ENCODE peak calls at places on chromosomes 5 and 9, in six cellular contexts. W, U, B, D, X and S are unnamed samples. For H3K36me3, the result is how much of the 10 kb centered on the place peaks cover.

GRCh38 chr5:158943057-158943456 is 156.7 kb downstream of the EBF1 start:
- DNase-seq in W (no peak), D (no peak), X (no peak), U (no peak), B (peak), S (no peak)

GRCh38 chr9:132042324-132042723 is 37.3 kb downstream of the MED27 start:
- DNase-seq in U (peak), X (no peak), W (no peak), B (peak), D (no peak), S (no peak)

GRCh38 chr9:131697097-131697496 is 42.8 kb downstream of the RAPGEF1 start:
- DNase-seq in W (no peak), B (no peak), D (no peak), X (peak), U (no peak), S (no peak)

GRCh38 chr5:52772668-52773067 is 15.0 kb upstream of the ITGA1 start:
- DNase-seq in W (no peak), B (no peak), U (no peak), D (no peak), X (no peak), S (no peak)

GRCh38 chr9:93679536-93680444 is 103.4 kb downstream of the PHF2 start:
- DNase-seq in U (no peak), D (no peak), W (no peak), X (peak), B (no peak), S (no peak)

GRCh38 chr5:27315541-27316282 is 277.3 kb upstream of the CDH9 start:
- DNase-seq in W (no peak), D (no peak), B (no peak), X (no peak), U (no peak), S (no peak)

GRCh38 chr9:99978221-99978620 is 71.8 kb downstream of the STX17 start:
- DNase-seq in B (no peak), X (no peak), D (no peak), U (no peak), W (no peak), S (no peak)

GRCh38 chr5:142300677-142301076 is 24.1 kb downstream of the SPRY4 start:
- DNase-seq in W (no peak), U (no peak), X (no peak), D (no peak), B (no peak), S (no peak)

GRCh38 chr5:99437986-99438385 is 509.2 kb upstream of the CHD1 start:
- DNase-seq in W (no peak), U (no peak), D (no peak), B (no peak), X (no peak), S (no peak)

GRCh38 chr9:70205366-70206020 is 53.3 kb upstream of the SMC5 start:
- DNase-seq in B (no peak), U (no peak), D (no peak), W (no peak), X (peak), S (no peak)

GRCh38 chr5:10808347-10809212 is 47.5 kb upstream of the DAP start:
- DNase-seq in B (no peak), U (no peak), D (no peak), X (no peak), W (no peak), S (no peak)

GRCh38 chr9:101718176-101718575 is 20.3 kb downstream of the GRIN3A start:
- DNase-seq in U (no peak), W (no peak), B (no peak), D (no peak), X (no peak), S (no peak)

GRCh38 chr5:93583799-93584530 is 943 bp downstream of the NR2F1 start:
- DNase-seq in D (no peak), U (peak), W (no peak), X (peak), B (no peak), S (no peak)

GRCh38 chr5:177344891-177345290 is 6.6 kb downstream of the LMAN2 start:
- DNase-seq in U (no peak), W (no peak), X (no peak), D (no peak), B (no peak), S (no peak)

GRCh38 chr5:177349362-177349647 is 2.2 kb downstream of the LMAN2 start:
- DNase-seq in U (no peak), B (no peak), W (no peak), X (no peak), D (no peak), S (no peak)

GRCh38 chr5:177349762-177350161 is 1.7 kb downstream of the LMAN2 start:
- DNase-seq in D (no peak), B (no peak), U (no peak), W (no peak), X (no peak), S (no peak)

GRCh38 chr5:177346820-177347219 is 4.6 kb downstream of the LMAN2 start:
- DNase-seq in X (no peak), D (no peak), W (no peak), U (no peak), B (no peak), S (no peak)

GRCh38 chr5:177347699-177348098 is 3.8 kb downstream of the LMAN2 start:
- DNase-seq in B (no peak), W (no peak), D (no peak), X (no peak), U (no peak), S (no peak)
- H3K4me3 ChIP-seq in B (no peak), W (no peak), D (no peak), X (no peak), U (no peak), S (no peak)

DNA sequence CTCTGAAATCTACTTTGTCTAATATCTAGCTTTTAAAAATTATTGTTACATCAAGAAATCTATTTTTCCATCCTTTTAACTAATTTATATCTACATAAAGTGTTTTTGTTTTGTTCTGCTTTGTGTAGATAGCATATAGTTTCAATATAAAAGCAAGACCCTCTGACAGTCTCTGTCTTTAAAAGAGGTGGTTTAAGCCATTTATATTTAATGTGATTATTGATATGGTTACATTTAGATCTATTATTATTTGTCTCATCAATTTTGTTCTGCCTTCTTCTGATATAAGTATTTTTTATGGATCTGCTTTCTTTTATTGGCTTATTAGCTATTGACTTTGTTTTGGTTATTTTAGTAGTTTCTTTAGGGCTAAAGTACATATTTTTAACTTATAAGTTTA is 16.0 kb downstream of the HMGXB3 start:
- DNase-seq in D (no peak), X (no peak), U (no peak), W (no peak), B (no peak), S (no peak)
- H3K36me3 ChIP-seq in D (half or more), X (half or more), U (under half), W (half or more), B (under half), S (half or more)

GRCh38 chr5:82641362-82641988 is 363.3 kb upstream of the RPS23 start:
- DNase-seq in B (peak), W (peak), X (peak), U (peak), D (peak), S (peak)
- TF ChIP-seq POLR2AphosphoS5 in B (peak), W (no peak), X (no peak), U (no peak), D (peak), S (no peak)

GRCh38 chr5:5318426-5319205 is 103.9 kb upstream of the ICE1 start:
- DNase-seq in U (no peak), D (no peak), X (no peak), W (no peak), B (no peak), S (no peak)

GRCh38 chr5:5317976-5318375 is 104.5 kb upstream of the ICE1 start:
- DNase-seq in D (no peak), U (no peak), X (no peak), W (no peak), B (no peak), S (no peak)

GRCh38 chr5:5320062-5320805 is 102.2 kb upstream of the ICE1 start:
- DNase-seq in U (no peak), W (no peak), X (no peak), B (no peak), D (no peak), S (no peak)

GRCh38 chr5:5323551-5323950 is 98.9 kb upstream of the ICE1 start:
- DNase-seq in D (no peak), U (no peak), W (no peak), X (no peak), B (no peak), S (no peak)

DNA sequence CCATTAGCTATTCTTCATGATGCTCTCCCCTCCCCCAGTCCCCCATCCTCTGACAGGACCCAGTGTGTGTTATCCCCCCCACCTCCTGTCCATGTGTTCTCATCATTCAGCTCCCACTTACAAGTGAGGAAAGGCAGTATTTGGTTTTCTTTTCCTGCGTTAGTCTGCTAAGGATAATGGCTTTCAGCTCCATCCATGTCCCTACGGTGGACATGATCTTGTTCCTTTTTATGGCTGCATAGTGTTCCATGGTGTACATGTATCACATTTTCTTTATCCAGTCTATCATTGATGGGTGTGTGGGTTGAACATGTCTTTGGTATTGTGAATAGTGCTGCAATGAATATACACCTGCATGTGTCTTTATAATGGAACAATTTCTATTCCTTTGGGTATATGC is 101.3 kb upstream of the ICE1 start:
- DNase-seq in B (no peak), X (no peak), U (no peak), W (no peak), D (no peak), S (no peak)
- H3K4me3 ChIP-seq in B (no peak), X (no peak), U (no peak), W (no peak), D (no peak), S (no peak)

DNA sequence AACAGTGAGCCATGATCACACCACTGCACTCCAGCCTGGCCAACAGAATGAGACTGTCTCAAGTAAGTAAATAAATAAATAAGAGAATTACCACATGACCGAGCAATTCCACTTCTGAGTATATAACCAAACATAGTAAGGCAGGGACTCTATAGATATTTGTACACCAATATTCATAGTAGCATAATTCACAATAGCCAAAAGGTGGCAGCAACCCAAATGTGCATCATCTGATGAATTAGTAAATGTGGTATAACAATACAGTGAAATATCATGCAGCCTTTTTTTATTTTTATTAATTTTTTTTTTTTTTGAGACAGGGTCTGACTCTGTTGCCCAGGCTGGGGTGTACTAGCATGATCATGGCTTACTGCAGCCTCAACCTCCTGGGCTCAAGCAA is 33.1 kb downstream of the ALDH7A1 start:
- DNase-seq in D (no peak), U (no peak), X (no peak), B (no peak), W (no peak), S (no peak)
- H3K36me3 ChIP-seq in D (half or more), U (under half), X (half or more), B (under half), W (under half), S (under half)

DNA sequence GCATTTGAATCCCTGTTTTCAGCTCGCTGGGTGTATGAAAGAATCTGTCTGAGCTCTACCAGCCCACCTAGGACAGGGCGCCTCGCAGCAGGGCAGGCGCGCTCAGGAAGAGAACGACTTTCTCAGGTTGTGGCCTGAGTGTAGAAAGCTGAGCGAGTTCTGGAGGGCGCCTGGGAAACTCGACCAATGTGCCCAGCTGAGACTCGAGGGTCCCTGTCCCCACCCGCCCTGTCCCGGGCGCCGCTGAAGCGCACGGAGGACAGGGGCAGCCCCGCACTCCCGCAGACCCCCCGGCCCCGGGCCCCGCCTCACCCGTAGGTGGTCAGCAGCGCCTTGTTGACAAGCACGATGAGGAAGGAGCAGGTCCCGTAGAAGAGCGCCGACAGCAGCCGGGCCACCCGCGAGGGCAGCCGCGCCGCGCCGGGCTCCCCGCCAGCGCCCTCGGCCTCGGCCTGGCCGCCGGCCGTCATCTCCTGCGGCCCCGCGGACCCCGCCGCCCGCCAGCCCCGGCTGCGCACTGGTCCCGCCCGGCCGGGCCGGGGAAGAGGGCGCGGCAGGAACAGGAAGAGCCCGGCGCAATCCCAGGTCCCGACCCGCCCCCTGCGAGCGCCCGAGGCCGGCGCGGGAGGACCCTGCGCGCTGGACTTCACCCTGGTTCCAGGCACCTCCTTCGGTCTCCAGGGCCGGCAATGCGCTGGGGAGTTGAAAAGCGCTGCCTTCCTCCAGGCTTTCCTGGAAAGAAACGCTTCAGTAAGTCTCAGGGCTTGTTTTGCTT is at the start of gene SLC35D2:
- DNase-seq in W (peak), D (peak), X (peak), U (peak), B (no peak), S (no peak)
- TF ChIP-seq POLR2AphosphoS5 in W (no peak), D (no peak), X (no peak), U (peak), B (peak), S (no peak)

GRCh38 chr5:55344392-55344992 is 36.7 kb downstream of the MTREX start:
- DNase-seq in W (peak), B (peak), D (no peak), X (peak), U (peak), S (peak)

GRCh38 chr5:55338810-55339243 is 31.0 kb downstream of the MTREX start:
- DNase-seq in U (no peak), X (no peak), B (no peak), W (no peak), D (no peak), S (no peak)

GRCh38 chr5:55343609-55344008 is 35.8 kb downstream of the MTREX start:
- DNase-seq in W (no peak), X (no peak), U (no peak), B (no peak), D (no peak), S (no peak)

GRCh38 chr5:55345327-55345726 is 37.5 kb downstream of the MTREX start:
- DNase-seq in X (no peak), D (no peak), U (no peak), B (no peak), W (no peak), S (no peak)

DNA sequence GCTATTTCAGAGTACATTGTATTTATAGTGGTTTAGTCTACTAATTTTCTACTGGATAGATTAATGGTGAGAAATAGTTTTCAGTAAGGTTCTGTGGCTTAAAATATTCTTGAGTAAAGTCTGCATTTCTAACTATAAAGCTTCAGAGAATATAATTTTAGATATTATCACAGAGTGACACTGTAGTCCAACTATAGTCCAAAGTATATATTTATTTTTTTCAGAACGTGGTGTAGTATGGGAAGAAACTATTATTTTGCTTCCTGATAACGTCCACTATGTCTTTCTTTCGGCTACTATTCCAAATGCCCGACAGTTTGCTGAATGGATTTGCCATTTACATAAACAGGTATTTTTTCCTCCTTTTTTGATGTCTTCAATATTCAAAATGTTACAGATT is 35.3 kb downstream of the MTREX start:
- DNase-seq in B (no peak), D (no peak), X (no peak), U (no peak), W (no peak), S (no peak)
- H3K4me3 ChIP-seq in B (no peak), D (no peak), X (no peak), U (no peak), W (no peak), S (no peak)

DNA sequence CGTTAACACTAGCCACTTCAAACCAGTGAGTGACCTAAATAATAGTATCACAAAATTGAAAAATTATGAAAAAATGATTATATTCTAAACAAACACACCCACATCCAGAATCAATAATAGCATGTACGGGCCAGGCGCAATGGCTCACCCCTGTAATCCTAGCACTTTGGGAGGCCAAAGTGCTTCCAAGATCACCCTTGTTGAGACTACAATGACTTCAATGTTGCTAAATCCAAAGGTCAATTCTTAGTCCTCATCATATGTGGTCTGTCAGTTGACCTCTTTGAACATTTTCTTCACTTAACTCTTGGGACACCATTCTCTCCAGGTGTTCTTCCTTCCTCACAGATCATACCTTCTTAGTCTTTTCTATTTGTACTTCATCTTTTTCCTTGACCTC is 11.3 kb downstream of the RIOK2 start:
- DNase-seq in W (no peak), U (no peak), D (no peak), X (no peak), B (no peak), S (no peak)
- H3K36me3 ChIP-seq in W (under half), U (under half), D (half or more), X (half or more), B (under half), S (half or more)

GRCh38 chr5:136984772-136985455 is 514.2 kb downstream of the SPOCK1 start:
- DNase-seq in D (no peak), B (no peak), U (peak), W (no peak), X (no peak), S (no peak)

GRCh38 chr5:136985785-136986475 is 513.2 kb downstream of the SPOCK1 start:
- DNase-seq in W (no peak), U (no peak), X (no peak), B (no peak), D (no peak), S (no peak)

GRCh38 chr5:136979131-136979530 is 520.0 kb downstream of the SPOCK1 start:
- DNase-seq in U (no peak), D (no peak), W (no peak), B (no peak), X (no peak), S (no peak)

GRCh38 chr5:136981936-136982335 is 517.2 kb downstream of the SPOCK1 start:
- DNase-seq in W (no peak), U (no peak), X (no peak), B (no peak), D (no peak), S (no peak)
- TF ChIP-seq POLR2AphosphoS5 in W (no peak), U (no peak), X (no peak), B (no peak), D (no peak), S (no peak)

GRCh38 chr5:42950466-42951168 is 89.5 kb downstream of the ANXA2R start:
- DNase-seq in U (peak), B (peak), X (peak), W (peak), D (peak), S (no peak)
- H3K4me3 ChIP-seq in U (peak), B (peak), X (peak), W (peak), D (peak), S (no peak)